ENCODE peak calls at places on chromosomes 16 and 17, in seven cellular contexts. W is A549, P is tibial nerve, T is ovary, R is SK-N-SH, D is suprapubic skin, K is transverse colon. B is an unnamed sample.

GRCh38 chr17:78241277-78242023 is 10.0 kb downstream of the TMEM235 start:
- DNase-seq in W (peak), T (no peak), P (no peak), K (no peak), D (no peak), R (peak), B (peak)

GRCh38 chr17:27453466-27453865 is 2.8 kb upstream of the KSR1 start:
- DNase-seq in R (no peak), T (no peak), W (no peak), P (no peak), D (no peak), K (no peak), B (no peak)

GRCh38 chr16:60788631-60789030 is 1247.6 kb downstream of the CDH8 start:
- DNase-seq in W (no peak), P (no peak), D (no peak), R (no peak), K (no peak), T (no peak), B (no peak)

GRCh38 chr16:70493863-70494770 is 29.2 kb downstream of the COG4 start:
- DNase-seq in P (no peak), D (no peak), W (no peak), R (no peak), T (no peak), K (no peak), B (no peak)

GRCh38 chr17:75897076-75898019 is 597 bp upstream of the TRIM65 start:
- DNase-seq in T (peak), R (no peak), D (no peak), W (no peak), K (peak), P (no peak), B (no peak)

GRCh38 chr17:47742319-47743181 is 9.5 kb downstream of the TBX21 start:
- DNase-seq in T (no peak), P (no peak), D (peak), W (no peak), R (peak), K (no peak), B (peak)

GRCh38 chr16:11985250-11985649 is 8.7 kb downstream of the SNX29 start:
- DNase-seq in K (no peak), T (no peak), P (no peak), R (no peak), W (no peak), D (no peak), B (no peak)

GRCh38 chr17:17380156-17380925 is 77.2 kb downstream of the NT5M start:
- DNase-seq in K (no peak), W (no peak), R (no peak), T (no peak), D (no peak), P (no peak), B (no peak)

DNA sequence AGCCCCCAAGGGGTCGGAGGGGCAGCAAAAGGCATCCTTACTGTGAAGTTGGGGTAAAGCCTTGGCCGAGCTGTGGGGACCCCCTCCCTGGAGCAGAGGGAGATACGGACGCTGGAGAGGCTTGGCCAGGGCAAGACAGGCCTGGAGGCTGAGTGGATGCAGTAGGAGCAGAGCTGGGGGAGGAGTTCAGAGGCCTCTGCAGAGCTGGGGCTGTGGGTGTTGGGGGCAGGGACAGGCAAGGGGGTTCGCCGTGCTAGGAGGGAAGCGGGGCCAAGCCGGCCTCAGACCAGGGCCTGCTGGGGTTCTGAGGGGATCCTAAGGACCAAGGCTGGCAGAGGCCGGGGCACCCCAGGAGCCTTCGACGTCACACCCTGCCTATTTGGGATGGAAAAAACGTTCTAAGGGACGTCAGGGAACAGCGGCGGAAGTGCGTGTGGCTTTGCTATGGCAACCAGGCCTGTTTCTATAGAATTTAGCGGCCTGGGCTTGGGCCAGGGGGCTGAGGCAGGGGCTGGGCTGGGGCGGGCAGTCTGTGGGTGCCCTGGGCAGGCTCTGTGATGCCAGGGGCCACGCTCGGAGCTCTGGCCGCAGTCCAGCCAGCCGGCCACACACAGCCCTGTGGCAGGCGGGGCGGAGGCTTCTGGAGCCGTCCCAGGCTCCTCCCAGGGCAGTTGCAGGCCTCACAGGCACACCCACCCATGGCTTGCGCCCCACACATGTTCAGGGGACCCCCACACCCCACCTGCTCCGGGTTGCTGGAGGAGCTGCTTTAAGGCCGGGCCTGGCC is 3.7 kb downstream of the TRAF7 start:
- DNase-seq in T (peak), R (no peak), K (peak), P (peak), W (no peak), D (no peak), B (no peak)
- TF ChIP-seq EP300 in T (no peak), R (no peak), K (peak), P (peak), W (no peak), D (no peak), B (no peak)

DNA sequence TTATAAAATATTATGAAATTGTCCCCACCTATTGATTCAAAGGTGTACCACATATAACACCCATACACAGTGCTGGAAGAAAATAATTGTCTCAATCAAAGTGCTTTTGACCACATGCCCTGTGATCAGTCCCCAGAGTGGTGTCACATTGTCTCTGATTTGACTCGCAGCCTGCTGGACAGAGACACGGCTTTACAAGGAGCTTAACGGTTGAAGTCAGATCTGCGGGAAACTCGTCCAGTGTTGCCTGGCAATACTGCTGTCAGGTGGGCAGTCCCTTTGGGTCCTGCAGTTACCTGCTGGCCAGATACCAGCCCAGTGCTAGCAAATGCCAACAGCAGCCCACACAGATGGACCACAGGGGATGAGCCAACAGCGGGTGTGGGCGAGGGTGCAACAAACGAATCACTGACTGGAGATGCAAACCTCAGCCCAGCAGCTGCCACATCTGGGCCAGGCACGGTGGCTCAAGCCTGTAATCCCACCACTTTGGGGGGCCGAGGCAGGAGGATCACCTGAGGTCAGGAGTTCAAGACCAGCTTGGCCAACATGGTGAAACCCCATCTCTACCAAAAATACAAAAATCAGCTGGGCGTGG is 26.2 kb upstream of the SSTR2 start:
- DNase-seq in D (no peak), P (no peak), T (no peak), W (no peak), R (no peak), K (no peak), B (no peak)
- TF ChIP-seq EP300 in D (no peak), P (no peak), T (no peak), W (no peak), R (no peak), K (no peak), B (no peak)

GRCh38 chr17:59443106-59443505 is 111.7 kb downstream of the YPEL2 start:
- DNase-seq in D (no peak), K (no peak), P (no peak), W (no peak), T (no peak), R (no peak), B (no peak)
- TF ChIP-seq EP300 in D (no peak), K (no peak), P (no peak), W (no peak), T (no peak), R (no peak), B (no peak)

GRCh38 chr16:8858994-8859912 is 9.6 kb downstream of the CARHSP1 start:
- DNase-seq in D (no peak), T (no peak), P (no peak), R (no peak), K (no peak), W (no peak), B (no peak)

GRCh38 chr16:8863594-8864424 is 5.0 kb downstream of the CARHSP1 start:
- DNase-seq in P (peak), W (no peak), K (peak), D (no peak), T (no peak), R (no peak), B (peak)

GRCh38 chr16:8861563-8862308 is 7.1 kb downstream of the CARHSP1 start:
- DNase-seq in K (no peak), R (no peak), D (no peak), P (no peak), W (no peak), T (peak), B (peak)

GRCh38 chr16:8862309-8863130 is 6.3 kb downstream of the CARHSP1 start:
- DNase-seq in D (no peak), R (no peak), T (no peak), K (no peak), P (no peak), W (no peak), B (no peak)

GRCh38 chr16:8859913-8860881 is 8.6 kb downstream of the CARHSP1 start:
- DNase-seq in P (peak), W (no peak), K (peak), R (no peak), T (peak), D (no peak), B (no peak)
- TF ChIP-seq EP300 in P (no peak), W (no peak), K (no peak), R (no peak), T (no peak), D (no peak), B (no peak)

DNA sequence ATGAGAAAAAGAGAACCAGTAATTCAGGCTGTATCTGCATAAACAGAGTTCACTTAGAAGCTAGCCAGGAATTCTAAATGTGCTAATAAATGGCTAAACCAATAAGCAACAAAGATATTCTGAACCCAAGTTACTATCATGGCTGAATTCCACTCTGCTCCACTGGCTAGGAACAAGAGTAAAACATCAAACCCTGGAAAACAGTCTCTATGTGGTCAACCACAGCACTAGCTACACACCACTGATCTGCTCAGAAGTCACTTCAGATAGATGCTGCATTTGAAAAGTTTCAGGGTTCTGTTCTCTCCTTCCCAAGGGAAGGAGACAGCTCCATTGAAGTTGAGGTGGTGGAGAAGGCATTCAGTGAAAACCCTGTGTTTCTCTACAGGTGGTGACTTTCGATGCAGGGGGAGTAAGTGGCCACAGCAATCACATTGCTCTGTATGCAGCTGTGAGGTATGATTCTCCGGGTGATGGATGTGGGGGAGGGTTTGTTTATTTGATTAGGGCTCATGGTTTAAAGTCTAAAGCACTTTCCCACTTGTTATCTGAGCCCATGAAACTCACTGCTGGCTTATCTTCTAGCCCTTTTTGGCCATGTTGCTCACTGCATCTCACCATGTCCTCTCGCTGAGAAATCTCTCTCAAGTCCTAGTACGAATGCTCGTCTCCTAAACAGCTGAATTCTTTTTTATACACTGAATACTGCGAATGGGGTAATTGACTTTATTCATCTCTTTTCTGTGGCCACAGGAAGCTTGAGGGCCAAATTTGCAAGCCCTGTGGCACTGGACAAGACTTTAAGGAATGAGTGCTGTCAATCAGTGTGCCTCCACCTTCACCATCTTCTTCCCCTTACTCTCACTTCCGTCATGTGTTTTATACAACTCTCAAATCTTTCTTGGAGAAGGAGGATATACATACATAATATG is 39.8 kb downstream of the CENPV start:
- DNase-seq in P (no peak), R (no peak), W (no peak), D (no peak), T (no peak), K (no peak), B (peak)
- TF ChIP-seq EP300 in P (no peak), R (no peak), W (no peak), D (no peak), T (no peak), K (no peak), B (peak)

GRCh38 chr16:10647264-10647720 is 47.4 kb downstream of the TEKT5 start:
- DNase-seq in R (no peak), T (no peak), K (no peak), W (no peak), P (no peak), D (no peak), B (no peak)

GRCh38 chr16:10647721-10648296 is 46.9 kb downstream of the TEKT5 start:
- DNase-seq in P (no peak), W (no peak), D (no peak), K (no peak), T (no peak), R (no peak), B (no peak)

GRCh38 chr16:10646228-10646580 is 48.5 kb downstream of the TEKT5 start:
- DNase-seq in K (no peak), T (no peak), P (no peak), D (no peak), R (no peak), W (no peak), B (no peak)

GRCh38 chr16:10644092-10644491 is 50.6 kb downstream of the TEKT5 start:
- DNase-seq in P (no peak), D (no peak), T (no peak), K (no peak), R (no peak), W (no peak), B (no peak)

GRCh38 chr16:10646581-10647263 is 48.0 kb downstream of the TEKT5 start:
- DNase-seq in R (no peak), D (no peak), K (peak), T (no peak), W (no peak), P (no peak), B (no peak)
- TF ChIP-seq EP300 in R (no peak), D (no peak), K (no peak), T (no peak), W (no peak), P (no peak), B (no peak)

GRCh38 chr17:80008383-80008840 is 27.3 kb downstream of the TBC1D16 start:
- DNase-seq in D (peak), T (peak), K (peak), P (peak), W (peak), R (peak), B (peak)
- TF ChIP-seq EP300 in D (no peak), T (no peak), K (no peak), P (no peak), W (no peak), R (no peak), B (no peak)

DNA sequence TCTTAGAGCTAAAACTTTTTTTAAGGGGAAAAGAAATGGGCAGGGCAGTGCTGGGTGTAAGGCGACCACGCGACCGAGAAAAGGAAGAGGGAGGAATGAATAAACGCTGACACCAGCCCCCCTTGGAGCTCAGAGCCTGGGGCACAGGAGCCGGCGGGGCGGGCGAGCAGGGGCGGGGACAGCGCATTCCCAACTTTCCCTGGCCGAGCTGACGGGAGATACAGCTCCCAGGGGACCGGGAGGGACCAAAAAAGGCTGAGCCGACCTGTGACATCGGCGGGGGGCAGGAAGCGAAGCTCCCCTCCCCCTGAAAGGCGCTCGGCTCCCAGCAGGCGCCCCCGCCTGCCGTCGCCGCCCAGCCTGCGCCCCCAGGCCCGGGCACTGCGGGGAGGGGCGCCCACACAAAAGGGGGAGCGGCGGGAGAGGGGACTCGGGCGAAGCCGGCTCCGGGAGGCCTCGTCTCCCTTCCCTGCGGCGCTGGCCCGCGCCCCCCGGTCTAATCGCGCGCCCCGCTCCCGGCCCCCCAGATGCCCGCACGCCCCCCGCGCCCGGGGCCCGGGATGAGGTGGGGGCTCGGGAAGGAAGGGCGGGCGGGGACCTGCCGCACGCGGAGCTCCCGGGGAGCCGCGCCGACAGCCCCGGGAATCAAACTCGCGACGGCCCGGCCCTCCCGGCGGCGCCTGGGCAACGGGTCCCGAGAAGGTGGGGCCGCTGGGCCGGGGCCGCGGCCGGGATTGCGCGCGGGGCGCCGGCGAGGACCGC is 610 bp downstream of the CUEDC1 start:
- DNase-seq in K (peak), T (peak), W (peak), R (peak), D (peak), P (peak), B (no peak)
- TF ChIP-seq EP300 in K (no peak), T (no peak), W (no peak), R (no peak), D (no peak), P (no peak), B (no peak)

GRCh38 chr17:61250335-61250890 is 149.2 kb upstream of the TBX2 start:
- DNase-seq in D (no peak), T (no peak), P (no peak), R (no peak), K (no peak), W (no peak), B (no peak)

GRCh38 chr17:61253293-61253801 is 146.3 kb upstream of the TBX2 start:
- DNase-seq in P (no peak), K (no peak), W (no peak), R (no peak), D (no peak), T (peak), B (no peak)

GRCh38 chr17:61253937-61254677 is 145.5 kb upstream of the TBX2 start:
- DNase-seq in P (no peak), K (peak), D (no peak), R (no peak), W (no peak), T (no peak), B (no peak)

GRCh38 chr17:61249649-61250301 is 149.9 kb upstream of the TBX2 start:
- DNase-seq in K (no peak), P (no peak), R (no peak), W (no peak), T (no peak), D (no peak), B (no peak)

DNA sequence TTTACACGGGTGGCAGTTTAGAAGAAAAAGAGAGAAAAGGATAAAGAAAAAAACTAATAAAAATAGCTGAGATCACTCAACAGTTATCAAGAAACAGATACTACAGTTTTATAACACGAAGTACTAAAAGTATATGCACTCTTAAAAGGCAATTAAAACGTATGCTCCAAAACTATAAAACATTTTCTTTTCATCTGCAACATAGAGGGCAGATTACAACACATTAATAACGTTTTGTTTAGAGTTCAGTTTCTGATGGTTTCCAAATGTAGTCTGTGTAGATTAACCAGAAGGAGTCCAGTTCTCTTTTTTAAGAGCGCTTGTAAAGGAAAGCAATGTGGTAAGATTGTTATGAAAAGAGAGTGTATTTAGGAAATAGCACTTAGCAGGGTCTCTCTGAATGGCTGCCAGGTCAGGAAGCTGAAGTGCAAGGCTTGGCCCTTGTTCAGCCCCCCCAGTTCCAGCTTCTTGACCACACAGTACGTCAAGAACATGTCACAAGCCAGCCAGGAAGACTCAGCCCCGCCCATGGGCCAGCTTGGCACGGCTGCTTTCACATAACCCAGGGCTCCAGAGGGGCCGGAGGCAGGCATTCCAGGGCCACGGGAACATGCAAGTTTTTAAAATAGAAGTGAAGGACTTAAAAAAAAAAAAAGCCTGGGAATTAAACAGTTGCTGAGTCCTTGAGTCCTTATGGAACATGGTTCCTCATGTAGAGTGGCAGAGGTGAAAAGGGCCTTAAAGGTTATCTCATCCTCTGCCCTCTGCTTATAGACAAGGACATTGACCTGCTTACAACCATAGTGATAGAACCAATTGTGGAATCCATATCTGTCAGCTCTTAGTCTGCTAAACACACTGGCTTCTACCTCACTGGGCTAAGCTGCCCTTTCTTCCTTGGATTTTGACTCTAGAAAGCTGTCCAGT is 147.4 kb upstream of the TBX2 start:
- DNase-seq in K (peak), R (peak), D (peak), W (no peak), T (peak), P (peak), B (no peak)
- TF ChIP-seq EP300 in K (peak), R (peak), D (peak), W (no peak), T (peak), P (peak), B (no peak)